ENCODE peak calls at places on chromosomes 12 and 14, in six cellular contexts. A is stimulated activated CD8-positive, alpha-beta memory T cell treated with anti-CD3 and anti-CD28 coated beads, Interleukin-7, amount 100 ng/mL, for 24 hours; M is H1; C is NCI-H774; K is left cardiac atrium; O is HFFc6. S is an unnamed sample.

GRCh38 chr12:77841467-77842054 is 10.9 kb downstream of the NAV3 start:
- DNase-seq in A (no peak), M (no peak), C (no peak), K (no peak), O (no peak), S (no peak)

GRCh38 chr12:11154400-11154925 is 16.5 kb upstream of the SMIM10L1 start:
- DNase-seq in A (no peak), M (no peak), C (no peak), K (no peak), O (no peak), S (no peak)

GRCh38 chr14:99333841-99334240 is 61.8 kb upstream of the BCL11B start:
- DNase-seq in A (no peak), M (no peak), C (no peak), K (no peak), O (no peak), S (no peak)

GRCh38 chr14:100673085-100673806 is 53.4 kb upstream of the DLK1 start:
- DNase-seq in A (no peak), M (peak; percentile 25), C (peak; percentile 94), K (no peak), O (no peak), S (peak; percentile 99)

GRCh38 chr12:52871291-52871961 is 22.6 kb upstream of the KRT78 start:
- DNase-seq in A (no peak), M (no peak), C (no peak), K (peak; percentile 40), O (peak; percentile 77), S (no peak)

GRCh38 chr12:94100254-94100653 is 48.1 kb upstream of the PLXNC1 start:
- DNase-seq in A (no peak), M (no peak), C (no peak), K (no peak), O (no peak), S (no peak)

GRCh38 chr14:91373591-91374245 is 43.9 kb downstream of the CCDC88C start:
- DNase-seq in A (no peak), M (no peak), C (no peak), K (no peak), O (no peak), S (no peak)

GRCh38 chr12:46549527-46550265 is 177.1 kb upstream of the SLC38A2 start:
- DNase-seq in A (no peak), M (no peak), C (no peak), K (no peak), O (peak; percentile 82), S (no peak)

GRCh38 chr12:41407240-41407799 is 219.2 kb downstream of the PDZRN4 start:
- DNase-seq in A (no peak), M (no peak), C (peak; percentile 36), K (no peak), O (no peak), S (peak; percentile 11)

GRCh38 chr12:124459852-124460645 is 107.4 kb downstream of the NCOR2 start:
- DNase-seq in A (no peak), M (no peak), C (no peak), K (no peak), O (no peak), S (no peak)

GRCh38 chr14:43449291-43449690 is 1057.8 kb downstream of the FSCB start:
- DNase-seq in A (no peak), M (no peak), C (peak; percentile 58), K (no peak), O (no peak), S (no peak)

GRCh38 chr12:64583395-64584172 is 26.7 kb upstream of the RASSF3 start:
- DNase-seq in A (no peak), M (no peak), C (no peak), K (no peak), O (no peak), S (no peak)

GRCh38 chr12:107435520-107435919 is 250.1 kb upstream of the PWP1 start:
- DNase-seq in A (no peak), M (no peak), C (no peak), K (no peak), O (no peak), S (no peak)

GRCh38 chr12:99981639-99982190 is 3.0 kb downstream of the ANKS1B start:
- DNase-seq in A (no peak), M (no peak), C (no peak), K (no peak), O (no peak), S (no peak)

GRCh38 chr14:55731247-55731872 is 151.4 kb downstream of the KTN1 start:
- DNase-seq in A (no peak), M (no peak), C (no peak), K (no peak), O (no peak), S (no peak)

GRCh38 chr12:58774008-58774407 is 146.3 kb downstream of the LRIG3 start:
- DNase-seq in A (no peak), M (no peak), C (no peak), K (no peak), O (no peak), S (no peak)

GRCh38 chr12:61956545-61956944 is 303.7 kb upstream of the USP15 start:
- DNase-seq in A (no peak), M (no peak), C (no peak), K (no peak), O (no peak), S (no peak)

GRCh38 chr12:82099216-82099615 is 259.0 kb downstream of the CCDC59 start:
- DNase-seq in A (no peak), M (no peak), C (no peak), K (no peak), O (no peak), S (no peak)

GRCh38 chr12:109952873-109953272 is 43.3 kb downstream of the GIT2 start:
- DNase-seq in A (no peak), M (no peak), C (no peak), K (no peak), O (no peak), S (no peak)